ENCODE peak calls at places on chromosome 10, in four cellular contexts. I is NCI-H1105; W is stimulated activated CD4-positive, alpha-beta T cell treated with anti-CD3 and anti-CD28 coated beads, TNF-alpha, amount 100 ng/mL, for 1 hour; Z is GM12891. S is an unnamed sample.

GRCh38 chr10:129972145-129972965 is 8.3 kb upstream of the EBF3 start:
- DNase-seq in Z (no peak), I (no peak), W (no peak), S (no peak)

GRCh38 chr10:46229144-46229563 is 57.6 kb upstream of the ANTXRL start:
- DNase-seq in W (no peak), Z (no peak), I (no peak), S (no peak)

GRCh38 chr10:10131984-10132383 is 885.7 kb upstream of the CELF2 start:
- DNase-seq in Z (no peak), W (no peak), I (no peak), S (no peak)

GRCh38 chr10:97499561-97500296 is 1.0 kb downstream of the UBTD1 start:
- DNase-seq in I (no peak), Z (no peak), W (no peak), S (no peak)

GRCh38 chr10:27914888-27915287 is 84.0 kb downstream of the ODAD2 start:
- DNase-seq in Z (no peak), W (no peak), I (no peak), S (no peak)

GRCh38 chr10:106242301-106242700 is 922.2 kb downstream of the SORCS1 start:
- DNase-seq in W (no peak), Z (no peak), I (no peak), S (no peak)

GRCh38 chr10:110323503-110323902 is 18.8 kb upstream of the SMNDC1 start:
- DNase-seq in I (no peak), Z (no peak), W (no peak), S (no peak)

GRCh38 chr10:15567952-15568351 is 151.8 kb downstream of the ITGA8 start:
- DNase-seq in I (no peak), W (no peak), Z (no peak), S (no peak)

GRCh38 chr10:76209135-76209534 is 777.7 kb downstream of the LRMDA start:
- DNase-seq in Z (no peak), I (no peak), W (no peak), S (no peak)

GRCh38 chr10:4721994-4722753 is 103.8 kb upstream of the AKR1E2 start:
- DNase-seq in I (no peak), Z (no peak), W (no peak), S (no peak)

GRCh38 chr10:70753841-70754621 is 31.1 kb downstream of the TBATA start:
- DNase-seq in I (no peak), W (no peak), Z (no peak), S (no peak)

GRCh38 chr10:14265709-14266108 is 65.0 kb downstream of the FRMD4A start:
- DNase-seq in Z (no peak), I (no peak), W (no peak), S (no peak)

GRCh38 chr10:59857921-59858320 is 48.4 kb downstream of the CCDC6 start:
- DNase-seq in W (no peak), I (no peak), Z (no peak), S (no peak)

GRCh38 chr10:12787297-12787696 is 214.2 kb downstream of the CCDC3 start:
- DNase-seq in I (no peak), W (no peak), Z (no peak), S (no peak)

GRCh38 chr10:56537984-56538383 is 176.9 kb upstream of the ZWINT start:
- DNase-seq in Z (no peak), I (no peak), W (no peak), S (no peak)

GRCh38 chr10:71158902-71159301 is 53.5 kb upstream of the UNC5B start:
- DNase-seq in I (no peak), Z (no peak), W (no peak), S (no peak)

GRCh38 chr10:60430017-60430416 is 40.3 kb upstream of the ANK3 start:
- DNase-seq in Z (no peak), I (no peak), W (no peak), S (no peak)

GRCh38 chr10:80204193-80204714 is 1.1 kb downstream of the ANXA11 start:
- DNase-seq in I (no peak), Z (no peak), W (no peak), S (no peak)

GRCh38 chr10:125868372-125868975 is 12.6 kb downstream of the DHX32 start:
- DNase-seq in I (no peak), W (no peak), Z (peak), S (no peak)